ENCODE peak calls at places on chromosomes 13 and 19, in six cellular contexts. One of them, this sample, is unnamed.

GRCh38 chr13:66040506-66040905 is 1189.6 kb downstream of the PCDH9 start:
- DNase-seq in DMS79: no peak
- DNase-seq in A549: no peak
- DNase-seq in NCI-H1436 treated with DMSO at 0.1 percent for 48 hours: no peak
- DNase-seq in ascending aorta: no peak
- DNase-seq in lung: no peak
- DNase-seq in this sample: no peak

GRCh38 chr13:100721885-100722512 is 47.4 kb upstream of the TMTC4 start:
- DNase-seq in DMS79: peak
- DNase-seq in A549: peak
- DNase-seq in NCI-H1436 treated with DMSO at 0.1 percent for 48 hours: no peak
- DNase-seq in ascending aorta: no peak
- DNase-seq in lung: peak
- DNase-seq in this sample: no peak

GRCh38 chr19:14519860-14520407 is 1.7 kb upstream of the DNAJB1 start:
- DNase-seq in DMS79: no peak
- DNase-seq in A549: peak
- DNase-seq in NCI-H1436 treated with DMSO at 0.1 percent for 48 hours: no peak
- DNase-seq in ascending aorta: no peak
- DNase-seq in lung: no peak
- DNase-seq in this sample: no peak

GRCh38 chr19:9052894-9053293 is 34.0 kb upstream of the OR1M1 start:
- DNase-seq in DMS79: no peak
- DNase-seq in A549: no peak
- DNase-seq in NCI-H1436 treated with DMSO at 0.1 percent for 48 hours: no peak
- DNase-seq in ascending aorta: no peak
- DNase-seq in lung: no peak
- DNase-seq in this sample: no peak

GRCh38 chr19:58009666-58010301 is 7.2 kb upstream of the ZNF606 start:
- DNase-seq in DMS79: peak
- DNase-seq in A549: peak
- DNase-seq in NCI-H1436 treated with DMSO at 0.1 percent for 48 hours: peak
- DNase-seq in ascending aorta: peak
- DNase-seq in lung: peak
- DNase-seq in this sample: peak

GRCh38 chr13:91539458-91540156 is 141.2 kb downstream of the GPC5 start:
- DNase-seq in DMS79: no peak
- DNase-seq in A549: no peak
- DNase-seq in NCI-H1436 treated with DMSO at 0.1 percent for 48 hours: no peak
- DNase-seq in ascending aorta: no peak
- DNase-seq in lung: no peak
- DNase-seq in this sample: no peak

GRCh38 chr13:57633950-57634828 is 2.6 kb downstream of the PCDH17 start:
- DNase-seq in DMS79: no peak
- DNase-seq in A549: no peak
- DNase-seq in NCI-H1436 treated with DMSO at 0.1 percent for 48 hours: no peak
- DNase-seq in ascending aorta: no peak
- DNase-seq in lung: no peak
- DNase-seq in this sample: no peak

GRCh38 chr19:38877781-38878574 is at the start of gene RINL:
- DNase-seq in DMS79: peak
- DNase-seq in A549: no peak
- DNase-seq in NCI-H1436 treated with DMSO at 0.1 percent for 48 hours: peak
- DNase-seq in ascending aorta: no peak
- DNase-seq in lung: no peak
- DNase-seq in this sample: peak

GRCh38 chr19:43725468-43725867 is 9.6 kb downstream of the IRGC start:
- DNase-seq in DMS79: no peak
- DNase-seq in A549: no peak
- DNase-seq in NCI-H1436 treated with DMSO at 0.1 percent for 48 hours: no peak
- DNase-seq in ascending aorta: no peak
- DNase-seq in lung: no peak
- DNase-seq in this sample: no peak

GRCh38 chr19:10120538-10121198 is 969 bp upstream of the EIF3G start:
- DNase-seq in DMS79: no peak
- DNase-seq in A549: no peak
- DNase-seq in NCI-H1436 treated with DMSO at 0.1 percent for 48 hours: no peak
- DNase-seq in ascending aorta: peak
- DNase-seq in lung: no peak
- DNase-seq in this sample: no peak

GRCh38 chr19:58570770-58571574 is 2.2 kb downstream of the MZF1 start:
- DNase-seq in DMS79: no peak
- DNase-seq in A549: no peak
- DNase-seq in NCI-H1436 treated with DMSO at 0.1 percent for 48 hours: no peak
- DNase-seq in ascending aorta: no peak
- DNase-seq in lung: no peak
- DNase-seq in this sample: no peak

GRCh38 chr19:45305421-45305820 is 17.3 kb downstream of the CKM start:
- DNase-seq in DMS79: no peak
- DNase-seq in A549: no peak
- DNase-seq in NCI-H1436 treated with DMSO at 0.1 percent for 48 hours: no peak
- DNase-seq in ascending aorta: no peak
- DNase-seq in lung: no peak
- DNase-seq in this sample: no peak

GRCh38 chr13:73325351-73326214 is 266.8 kb downstream of the KLF5 start:
- DNase-seq in DMS79: no peak
- DNase-seq in A549: peak
- DNase-seq in NCI-H1436 treated with DMSO at 0.1 percent for 48 hours: no peak
- DNase-seq in ascending aorta: no peak
- DNase-seq in lung: no peak
- DNase-seq in this sample: no peak

GRCh38 chr19:29290853-29291252 is 77.9 kb upstream of the UQCRFS1 start:
- DNase-seq in DMS79: no peak
- DNase-seq in A549: no peak
- DNase-seq in NCI-H1436 treated with DMSO at 0.1 percent for 48 hours: no peak
- DNase-seq in ascending aorta: no peak
- DNase-seq in lung: no peak
- DNase-seq in this sample: no peak

GRCh38 chr13:47463726-47464125 is 537.3 kb downstream of the SUCLA2 start:
- DNase-seq in DMS79: no peak
- DNase-seq in A549: no peak
- DNase-seq in NCI-H1436 treated with DMSO at 0.1 percent for 48 hours: no peak
- DNase-seq in ascending aorta: no peak
- DNase-seq in lung: no peak
- DNase-seq in this sample: no peak

GRCh38 chr19:58549664-58550361 is 5.1 kb downstream of the CHMP2A start:
- DNase-seq in DMS79: no peak
- DNase-seq in A549: no peak
- DNase-seq in NCI-H1436 treated with DMSO at 0.1 percent for 48 hours: no peak
- DNase-seq in ascending aorta: peak
- DNase-seq in lung: no peak
- DNase-seq in this sample: no peak

GRCh38 chr13:67137044-67137735 is 92.9 kb downstream of the PCDH9 start:
- DNase-seq in DMS79: no peak
- DNase-seq in A549: no peak
- DNase-seq in NCI-H1436 treated with DMSO at 0.1 percent for 48 hours: no peak
- DNase-seq in ascending aorta: no peak
- DNase-seq in lung: no peak
- DNase-seq in this sample: no peak

GRCh38 chr13:30715357-30715756 is 20.0 kb upstream of the ALOX5AP start:
- DNase-seq in DMS79: no peak
- DNase-seq in A549: no peak
- DNase-seq in NCI-H1436 treated with DMSO at 0.1 percent for 48 hours: no peak
- DNase-seq in ascending aorta: peak
- DNase-seq in lung: no peak
- DNase-seq in this sample: no peak

GRCh38 chr13:113861433-113862030 is 2.3 kb downstream of the GAS6 start:
- DNase-seq in DMS79: peak
- DNase-seq in A549: no peak
- DNase-seq in NCI-H1436 treated with DMSO at 0.1 percent for 48 hours: no peak
- DNase-seq in ascending aorta: no peak
- DNase-seq in lung: no peak
- DNase-seq in this sample: no peak

GRCh38 chr13:51518847-51519246 is 65.4 kb upstream of the WDFY2 start:
- DNase-seq in DMS79: no peak
- DNase-seq in A549: no peak
- DNase-seq in NCI-H1436 treated with DMSO at 0.1 percent for 48 hours: no peak
- DNase-seq in ascending aorta: no peak
- DNase-seq in lung: no peak
- DNase-seq in this sample: peak

GRCh38 chr19:57606931-57607330 is 7.1 kb upstream of the ZNF134 start:
- DNase-seq in DMS79: no peak
- DNase-seq in A549: no peak
- DNase-seq in NCI-H1436 treated with DMSO at 0.1 percent for 48 hours: no peak
- DNase-seq in ascending aorta: no peak
- DNase-seq in lung: no peak
- DNase-seq in this sample: no peak

GRCh38 chr19:11200931-11201330 is 3.6 kb upstream of the KANK2 start:
- DNase-seq in DMS79: no peak
- DNase-seq in A549: no peak
- DNase-seq in NCI-H1436 treated with DMSO at 0.1 percent for 48 hours: no peak
- DNase-seq in ascending aorta: no peak
- DNase-seq in lung: no peak
- DNase-seq in this sample: no peak

GRCh38 chr13:38684714-38685113 is 2.2 kb upstream of the FREM2 start:
- DNase-seq in DMS79: no peak
- DNase-seq in A549: no peak
- DNase-seq in NCI-H1436 treated with DMSO at 0.1 percent for 48 hours: no peak
- DNase-seq in ascending aorta: no peak
- DNase-seq in lung: no peak
- DNase-seq in this sample: no peak